ENCODE peak calls at places on chromosomes 2 and 18, in eight cellular contexts. W is AG20443; T is NCI-H1105 treated with DMSO at 0.1 percent for 48 hours; U is GM06990; V is activated naive CD8-positive, alpha-beta T cell treated with anti-CD3 and anti-CD28 coated beads, Interleukin-2, amount 50 U/mL, for 24 hours; X is LoVo; D is mammary epithelial cell; B is NCI-H1092. Z is an unnamed sample.

GRCh38 chr18:48767090-48767670 is 183.6 kb downstream of the SMAD7 start:
- DNase-seq in W (peak), T (no peak), U (no peak), V (no peak), X (peak), D (no peak), B (no peak), Z (no peak)

GRCh38 chr2:133859578-133859977 is 291.3 kb upstream of the NCKAP5 start:
- DNase-seq in W (no peak), T (no peak), U (no peak), V (no peak), X (no peak), D (no peak), B (no peak), Z (no peak)

GRCh38 chr2:240138275-240138984 is 2.0 kb downstream of the OTOS start:
- DNase-seq in W (no peak), T (no peak), U (no peak), V (no peak), X (peak), D (no peak), B (no peak), Z (no peak)

GRCh38 chr18:79525556-79526467 is 130.1 kb downstream of the NFATC1 start:
- DNase-seq in W (peak), T (no peak), U (no peak), V (no peak), X (no peak), D (peak), B (no peak), Z (no peak)

GRCh38 chr2:234816491-234816890 is 135.3 kb upstream of the SH3BP4 start:
- DNase-seq in W (no peak), T (no peak), U (no peak), V (no peak), X (no peak), D (no peak), B (no peak), Z (no peak)

GRCh38 chr2:236503583-236503982 is 66.0 kb upstream of the ACKR3 start:
- DNase-seq in W (no peak), T (no peak), U (no peak), V (no peak), X (no peak), D (no peak), B (no peak), Z (no peak)

GRCh38 chr2:8151888-8152287 is 530.0 kb upstream of the ID2 start:
- DNase-seq in W (no peak), T (no peak), U (no peak), V (no peak), X (no peak), D (no peak), B (no peak), Z (no peak)

GRCh38 chr2:160493227-160494028 is at the start of gene RBMS1:
- DNase-seq in W (peak), T (peak), U (peak), V (peak), X (peak), D (peak), B (peak), Z (peak)

GRCh38 chr2:176101862-176102261 is 2.3 kb downstream of the HOXD12 start:
- DNase-seq in W (no peak), T (no peak), U (no peak), V (no peak), X (no peak), D (no peak), B (no peak), Z (no peak)

GRCh38 chr18:48706630-48707206 is 167.9 kb downstream of the CTIF start:
- DNase-seq in W (no peak), T (no peak), U (no peak), V (no peak), X (no peak), D (no peak), B (no peak), Z (no peak)

GRCh38 chr2:159600752-159601151 is 15.6 kb downstream of the BAZ2B start:
- DNase-seq in W (peak), T (no peak), U (no peak), V (no peak), X (peak), D (peak), B (no peak), Z (no peak)

GRCh38 chr2:223941579-223942277 is 3.4 kb downstream of the WDFY1 start:
- DNase-seq in W (peak), T (no peak), U (peak), V (peak), X (no peak), D (peak), B (no peak), Z (peak)

GRCh38 chr2:54103454-54104314 is 11.7 kb upstream of the ACYP2 start:
- DNase-seq in W (peak), T (no peak), U (peak), V (peak), X (peak), D (peak), B (no peak), Z (peak)

GRCh38 chr2:128076461-128077106 is 14.4 kb upstream of the UGGT1 start:
- DNase-seq in W (no peak), T (no peak), U (no peak), V (no peak), X (no peak), D (no peak), B (no peak), Z (no peak)

GRCh38 chr2:238596571-238597551 is 170.1 kb downstream of the ASB1 start:
- DNase-seq in W (peak), T (no peak), U (no peak), V (no peak), X (peak), D (peak), B (no peak), Z (no peak)

GRCh38 chr2:178280261-178280852 is 86.0 kb downstream of the OSBPL6 start:
- DNase-seq in W (peak), T (no peak), U (peak), V (peak), X (peak), D (peak), B (peak), Z (peak)

GRCh38 chr2:20609995-20610357 is 40.9 kb downstream of the HS1BP3 start:
- DNase-seq in W (no peak), T (no peak), U (no peak), V (no peak), X (no peak), D (no peak), B (no peak), Z (no peak)

GRCh38 chr2:207686812-207687211 is 24.6 kb upstream of the CCNYL1 start:
- DNase-seq in W (no peak), T (no peak), U (no peak), V (no peak), X (no peak), D (no peak), B (no peak), Z (no peak)

GRCh38 chr18:24659837-24660720 is 199.6 kb downstream of the HRH4 start:
- DNase-seq in W (peak), T (peak), U (peak), V (peak), X (peak), D (peak), B (no peak), Z (no peak)

GRCh38 chr2:74474899-74475298 is 2.4 kb upstream of the MRPL53 start:
- DNase-seq in W (no peak), T (no peak), U (no peak), V (no peak), X (no peak), D (no peak), B (no peak), Z (no peak)

GRCh38 chr2:216142540-216142939 is 33.4 kb downstream of the XRCC5 start:
- DNase-seq in W (peak), T (no peak), U (peak), V (no peak), X (no peak), D (peak), B (no peak), Z (peak)

GRCh38 chr2:117980381-117980780 is 33.5 kb downstream of the CCDC93 start:
- DNase-seq in W (peak), T (no peak), U (no peak), V (no peak), X (no peak), D (peak), B (no peak), Z (no peak)

GRCh38 chr2:215722125-215722524 is 286.3 kb upstream of the FN1 start:
- DNase-seq in W (no peak), T (no peak), U (no peak), V (no peak), X (no peak), D (no peak), B (no peak), Z (no peak)

GRCh38 chr2:199055336-199055735 is 402.4 kb downstream of the SATB2 start:
- DNase-seq in W (no peak), T (no peak), U (no peak), V (no peak), X (no peak), D (no peak), B (no peak), Z (no peak)

GRCh38 chr2:68193774-68194372 is 36.2 kb downstream of the PNO1 start:
- DNase-seq in W (peak), T (no peak), U (no peak), V (no peak), X (peak), D (peak), B (no peak), Z (no peak)

GRCh38 chr2:190277234-190278112 is 42.2 kb downstream of the HIBCH start:
- DNase-seq in W (peak), T (no peak), U (peak), V (peak), X (peak), D (peak), B (no peak), Z (no peak)

GRCh38 chr18:26655010-26655613 is 106.8 kb upstream of the KCTD1 start:
- DNase-seq in W (no peak), T (peak), U (no peak), V (no peak), X (no peak), D (no peak), B (no peak), Z (no peak)

GRCh38 chr2:219402665-219403515 is 15.2 kb upstream of the DNPEP start:
- DNase-seq in W (peak), T (peak), U (no peak), V (peak), X (peak), D (peak), B (peak), Z (peak)

GRCh38 chr2:206105038-206105437 is 19.1 kb upstream of the INO80D start:
- DNase-seq in W (no peak), T (no peak), U (no peak), V (no peak), X (no peak), D (no peak), B (no peak), Z (no peak)

GRCh38 chr2:47771211-47771610 is 11.7 kb upstream of the MSH6 start:
- DNase-seq in W (peak), T (no peak), U (no peak), V (no peak), X (peak), D (peak), B (peak), Z (no peak)

GRCh38 chr18:48541026-48541746 is 2.4 kb downstream of the CTIF start:
- DNase-seq in W (peak), T (peak), U (peak), V (peak), X (peak), D (peak), B (peak), Z (peak)

GRCh38 chr2:105328281-105329196 is 996 bp downstream of the TGFBRAP1 start:
- DNase-seq in W (peak), T (peak), U (peak), V (peak), X (no peak), D (peak), B (no peak), Z (no peak)

GRCh38 chr2:120948662-120949011 is 213.0 kb downstream of the GLI2 start:
- DNase-seq in W (no peak), T (no peak), U (no peak), V (no peak), X (no peak), D (no peak), B (no peak), Z (no peak)

GRCh38 chr2:50856112-50856511 is 175.8 kb downstream of the NRXN1 start:
- DNase-seq in W (no peak), T (no peak), U (no peak), V (no peak), X (no peak), D (no peak), B (no peak), Z (no peak)

GRCh38 chr2:205827809-205828208 is 145.5 kb downstream of the NRP2 start:
- DNase-seq in W (no peak), T (no peak), U (no peak), V (no peak), X (no peak), D (no peak), B (no peak), Z (no peak)

GRCh38 chr18:54222922-54223567 is 1.4 kb downstream of the MBD2 start:
- DNase-seq in W (no peak), T (peak), U (peak), V (peak), X (no peak), D (no peak), B (no peak), Z (no peak)

GRCh38 chr2:196538189-196538588 is 101.3 kb upstream of the CCDC150 start:
- DNase-seq in W (no peak), T (no peak), U (no peak), V (no peak), X (no peak), D (no peak), B (no peak), Z (no peak)